ENCODE peak calls at places on chromosomes 5 and 9, in nine cellular contexts. F, O, V, B, P, W, Z, H and K are unnamed samples.

GRCh38 chr9:113772121-113772885 is 103.8 kb upstream of the ZNF618 start:
- DNase-seq in F (no peak), O (peak), V (no peak), B (peak), P (no peak), W (no peak), Z (no peak), H (no peak), K (no peak)

GRCh38 chr5:106417566-106417965 is 1253.2 kb downstream of the EFNA5 start:
- DNase-seq in F (no peak), O (no peak), V (no peak), B (no peak), P (no peak), W (no peak), Z (no peak), H (no peak), K (no peak)

GRCh38 chr5:35228304-35228703 is 2.0 kb downstream of the PRLR start:
- DNase-seq in F (no peak), O (no peak), V (no peak), B (no peak), P (no peak), W (no peak), Z (no peak), H (no peak), K (no peak)

GRCh38 chr5:56829137-56829536 is 13.8 kb downstream of the MAP3K1 start:
- DNase-seq in F (no peak), O (no peak), V (no peak), B (no peak), P (peak), W (no peak), Z (no peak), H (no peak), K (no peak)

GRCh38 chr5:174516741-174517140 is 207.6 kb upstream of the MSX2 start:
- DNase-seq in F (no peak), O (no peak), V (no peak), B (no peak), P (no peak), W (no peak), Z (no peak), H (no peak), K (no peak)

GRCh38 chr5:161077895-161078566 is 226.0 kb upstream of the ATP10B start:
- DNase-seq in F (no peak), O (no peak), V (no peak), B (no peak), P (no peak), W (no peak), Z (no peak), H (no peak), K (no peak)

GRCh38 chr5:125194901-125195300 is 448.5 kb upstream of the ZNF608 start:
- DNase-seq in F (no peak), O (no peak), V (no peak), B (no peak), P (no peak), W (no peak), Z (no peak), H (peak), K (no peak)

GRCh38 chr5:92927291-92927778 is 653.7 kb downstream of the NR2F1-AS1 start:
- DNase-seq in F (no peak), O (peak), V (no peak), B (no peak), P (no peak), W (no peak), Z (no peak), H (no peak), K (no peak)

GRCh38 chr5:113608113-113608551 is 94.6 kb downstream of the YTHDC2 start:
- DNase-seq in F (no peak), O (no peak), V (no peak), B (peak), P (no peak), W (no peak), Z (no peak), H (no peak), K (no peak)

GRCh38 chr5:52864376-52864775 is 76.7 kb downstream of the ITGA1 start:
- DNase-seq in F (no peak), O (peak), V (no peak), B (peak), P (no peak), W (no peak), Z (no peak), H (no peak), K (no peak)

GRCh38 chr5:44774279-44774880 is 34.4 kb upstream of the MRPS30 start:
- DNase-seq in F (peak), O (peak), V (no peak), B (peak), P (no peak), W (no peak), Z (no peak), H (no peak), K (peak)

GRCh38 chr5:82356808-82357671 is 78.9 kb upstream of the RPS23 start:
- DNase-seq in F (peak), O (peak), V (peak), B (peak), P (peak), W (peak), Z (peak), H (no peak), K (peak)

DNA sequence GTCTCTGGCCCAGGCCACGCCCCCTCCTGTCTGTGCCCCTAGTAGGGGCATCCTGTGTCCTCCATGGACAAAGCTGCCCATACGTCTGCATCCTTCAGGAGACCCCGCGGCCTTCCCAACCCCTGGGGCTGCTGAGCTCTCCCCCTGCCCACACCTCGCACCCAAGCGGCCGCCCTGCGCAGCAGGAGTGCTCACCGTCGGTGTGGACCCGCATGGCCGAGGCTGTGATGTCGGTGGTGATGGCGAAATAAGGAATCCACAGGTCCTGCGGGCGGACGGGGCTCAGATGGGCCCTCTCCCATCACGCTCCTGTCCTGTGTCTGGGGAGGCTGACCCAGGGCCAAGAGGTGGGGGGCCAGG is 4.8 kb upstream of the NSMF start:
- DNase-seq in F (no peak), O (no peak), V (no peak), B (no peak), P (no peak), W (peak), Z (peak), H (no peak), K (no peak)
- TF ChIP-seq CTCF in F (no peak), O (no peak), V (no peak), B (no peak), P (no peak), W (no peak), Z (no peak), H (no peak), K (no peak)

GRCh38 chr5:149268928-149269557 is 2.6 kb upstream of the AFAP1L1 start:
- DNase-seq in F (peak), O (peak), V (no peak), B (peak), P (no peak), W (no peak), Z (no peak), H (no peak), K (peak)

GRCh38 chr5:149267241-149267973 is 4.3 kb upstream of the AFAP1L1 start:
- DNase-seq in F (no peak), O (no peak), V (no peak), B (no peak), P (no peak), W (no peak), Z (no peak), H (no peak), K (no peak)

GRCh38 chr5:149262315-149262714 is 9.3 kb upstream of the AFAP1L1 start:
- DNase-seq in F (no peak), O (no peak), V (no peak), B (no peak), P (no peak), W (no peak), Z (no peak), H (no peak), K (no peak)

GRCh38 chr5:149264432-149265069 is 7.1 kb upstream of the AFAP1L1 start:
- DNase-seq in F (peak), O (no peak), V (no peak), B (no peak), P (peak), W (no peak), Z (no peak), H (peak), K (peak)

GRCh38 chr5:149265559-149265958 is 6.1 kb upstream of the AFAP1L1 start:
- DNase-seq in F (peak), O (peak), V (no peak), B (peak), P (no peak), W (no peak), Z (no peak), H (no peak), K (no peak)
- TF ChIP-seq CTCF in F (peak), O (peak), V (peak), B (peak), P (no peak), W (no peak), Z (peak), H (no peak), K (no peak)

DNA sequence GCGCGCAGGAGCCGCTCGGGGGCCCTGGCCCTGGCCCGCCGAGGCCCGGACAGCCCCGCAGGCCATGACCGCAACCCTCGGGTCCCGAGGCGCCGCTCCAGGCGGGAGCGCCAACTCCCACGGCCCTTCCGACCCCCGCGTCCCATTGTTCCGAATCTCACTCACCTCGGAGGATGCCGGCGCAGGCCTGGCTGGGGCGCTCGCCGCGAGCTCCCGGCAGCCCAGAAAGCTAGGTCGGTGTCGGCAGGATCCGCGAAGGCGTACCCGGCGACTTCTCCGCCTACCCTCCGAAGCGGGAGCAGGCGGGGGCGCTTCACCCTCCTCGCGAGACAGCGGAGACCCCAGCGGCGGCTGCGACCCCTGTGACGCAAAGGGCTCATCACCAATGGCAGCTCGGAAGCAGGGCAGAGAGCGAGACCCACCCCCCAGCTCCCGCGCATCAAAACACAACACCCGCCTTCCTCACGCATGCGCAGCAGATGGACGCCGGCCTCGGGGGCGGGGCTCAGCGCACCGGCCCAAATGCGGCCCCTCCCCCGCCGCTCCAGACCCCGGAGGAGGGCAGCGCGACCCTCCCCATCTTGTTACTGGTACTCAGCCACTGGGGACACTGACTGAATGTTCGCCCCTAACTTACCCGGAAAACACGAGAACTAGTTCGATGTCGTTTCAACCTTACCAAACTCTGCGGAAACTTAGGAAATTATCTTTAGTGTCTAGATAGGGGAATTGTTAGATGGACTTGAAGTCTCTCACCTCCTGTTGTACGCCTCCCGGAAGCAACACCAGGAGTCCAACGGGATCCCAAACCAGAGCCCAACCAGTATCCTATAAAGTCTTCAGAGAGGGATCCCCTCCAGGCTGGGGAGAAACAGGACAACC is 1.3 kb upstream of the SMIM27 start:
- DNase-seq in F (peak), O (peak), V (peak), B (peak), P (peak), W (peak), Z (peak), H (peak), K (peak)
- TF ChIP-seq CTCF in F (peak), O (peak), V (peak), B (no peak), P (peak), W (no peak), Z (no peak), H (no peak), K (no peak)

GRCh38 chr5:72172832-72173231 is 65.6 kb downstream of the MAP1B start:
- DNase-seq in F (no peak), O (no peak), V (no peak), B (no peak), P (no peak), W (no peak), Z (no peak), H (no peak), K (no peak)

GRCh38 chr5:72167257-72167656 is 60.0 kb downstream of the MAP1B start:
- DNase-seq in F (no peak), O (no peak), V (no peak), B (no peak), P (no peak), W (no peak), Z (no peak), H (no peak), K (no peak)

GRCh38 chr5:72167790-72168189 is 60.5 kb downstream of the MAP1B start:
- DNase-seq in F (no peak), O (no peak), V (peak), B (peak), P (no peak), W (no peak), Z (peak), H (no peak), K (no peak)

GRCh38 chr5:72170101-72170500 is 62.8 kb downstream of the MAP1B start:
- DNase-seq in F (no peak), O (no peak), V (no peak), B (peak), P (no peak), W (no peak), Z (no peak), H (no peak), K (no peak)

DNA sequence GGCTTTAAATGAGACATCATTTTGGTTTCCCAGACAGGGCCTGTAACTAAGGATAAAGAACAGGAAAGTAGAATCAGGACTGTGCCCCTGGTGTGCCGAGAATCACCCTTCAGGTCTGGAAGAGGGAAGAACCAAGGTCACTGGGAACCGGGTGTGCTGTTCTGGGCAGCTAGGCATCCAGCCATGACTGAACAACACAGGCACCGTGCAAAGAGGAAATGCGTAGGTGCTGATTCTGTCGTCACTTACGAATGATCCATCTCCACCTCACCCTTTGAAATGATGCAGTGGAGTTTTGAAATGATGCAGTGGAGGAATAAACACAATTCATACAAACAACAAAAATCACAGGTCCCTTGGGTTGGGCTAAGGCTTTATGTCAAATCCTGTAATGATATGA is 64.4 kb downstream of the MAP1B start:
- DNase-seq in F (no peak), O (no peak), V (peak), B (no peak), P (no peak), W (no peak), Z (no peak), H (no peak), K (no peak)
- TF ChIP-seq CTCF in F (no peak), O (no peak), V (no peak), B (no peak), P (no peak), W (no peak), Z (no peak), H (no peak), K (no peak)

DNA sequence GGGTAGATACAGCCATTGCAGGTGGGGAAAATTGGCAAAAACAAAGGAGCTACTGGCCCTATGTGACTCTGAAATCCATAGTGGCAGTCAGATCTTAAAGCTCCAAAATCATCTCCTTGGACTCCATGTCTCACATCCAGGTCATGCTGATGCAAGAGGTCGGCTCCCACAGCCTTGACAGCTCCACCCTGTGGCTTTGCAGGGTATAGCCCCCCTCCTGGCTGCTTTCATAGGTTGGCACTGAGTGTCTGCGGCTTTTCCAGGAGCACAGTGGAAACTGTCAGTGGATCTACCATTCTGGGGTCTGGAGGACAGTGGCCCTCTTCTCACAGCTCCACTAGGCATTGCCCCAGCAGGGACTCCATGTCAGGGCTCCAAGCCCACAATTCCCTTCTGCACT is 1190.1 kb downstream of the CDH12 start:
- DNase-seq in F (no peak), O (no peak), V (no peak), B (no peak), P (no peak), W (no peak), Z (no peak), H (no peak), K (no peak)
- TF ChIP-seq CTCF in F (no peak), O (no peak), V (no peak), B (no peak), P (no peak), W (no peak), Z (no peak), H (no peak), K (no peak)